ENCODE peak calls at places on chromosomes 5 and 9, in ten cellular contexts. H, G, W, D, Z, S, F, M, I and A are unnamed samples.

GRCh38 chr9:129149442-129149841 is 28.6 kb downstream of the IER5L start:
- DNase-seq in M (no peak), G (no peak), S (no peak), F (no peak), D (no peak), Z (no peak), I (no peak), H (no peak), W (no peak), A (no peak)

GRCh38 chr5:26388946-26389345 is 649.4 kb downstream of the CDH9 start:
- DNase-seq in I (no peak), F (no peak), M (no peak), W (no peak), S (no peak), G (no peak), Z (no peak), H (no peak), D (no peak), A (no peak)

GRCh38 chr5:78698218-78698751 is 49.7 kb upstream of the LHFPL2 start:
- DNase-seq in S (no peak), F (peak; percentile 54), D (no peak), I (no peak), Z (no peak), M (no peak), H (peak; percentile 46), G (no peak), W (no peak), A (no peak)

GRCh38 chr9:135898634-135899407 is 8.5 kb downstream of the CAMSAP1 start:
- DNase-seq in H (no peak), D (no peak), W (no peak), G (no peak), Z (no peak), S (peak; percentile 32), M (no peak), F (no peak), I (no peak), A (no peak)

GRCh38 chr5:153476767-153477166 is 13.7 kb upstream of the GRIA1 start:
- DNase-seq in I (no peak), H (no peak), F (no peak), M (no peak), S (no peak), Z (no peak), W (no peak), D (peak; percentile 5), G (no peak), A (no peak)

GRCh38 chr9:28821240-28821639 is 1248.0 kb upstream of the C9orf72 start:
- DNase-seq in I (no peak), F (no peak), M (no peak), H (no peak), Z (no peak), W (no peak), S (no peak), D (no peak), G (no peak), A (no peak)

GRCh38 chr9:68827833-68828744 is 123.0 kb downstream of the PIP5K1B start:
- DNase-seq in I (no peak), S (no peak), M (no peak), H (no peak), D (no peak), W (no peak), G (no peak), F (no peak), Z (no peak), A (no peak)

GRCh38 chr5:75202935-75203334 is 33.7 kb downstream of the ANKRD31 start:
- DNase-seq in D (no peak), F (no peak), H (no peak), G (no peak), M (no peak), Z (no peak), W (no peak), I (no peak), S (no peak), A (no peak)

GRCh38 chr5:1181451-1182359 is 19.7 kb upstream of the SLC6A19 start:
- DNase-seq in Z (peak; percentile 93), G (no peak), I (no peak), W (no peak), D (no peak), H (no peak), S (no peak), M (no peak), F (no peak), A (peak; percentile 53)

GRCh38 chr5:147466581-147466980 is 43.3 kb downstream of the DPYSL3 start:
- DNase-seq in H (no peak), S (no peak), D (no peak), I (no peak), Z (no peak), W (no peak), G (no peak), F (no peak), M (no peak), A (no peak)

GRCh38 chr9:15936316-15936869 is 383.6 kb downstream of the CCDC171 start:
- DNase-seq in G (no peak), W (no peak), F (no peak), I (no peak), M (no peak), Z (no peak), S (no peak), H (peak; percentile 25), D (no peak), A (no peak)

GRCh38 chr9:81823672-81824554 is 104.3 kb upstream of the SPATA31D4 start:
- DNase-seq in S (no peak), D (no peak), H (no peak), Z (no peak), W (no peak), F (no peak), I (no peak), M (no peak), G (no peak), A (no peak)

GRCh38 chr5:108642170-108642906 is 105.4 kb upstream of the FER start:
- DNase-seq in H (peak; percentile 61), D (peak; percentile 65), W (peak; percentile 38), F (peak; percentile 26), M (no peak), S (no peak), G (peak; percentile 18), Z (peak; percentile 55), I (peak; percentile 77), A (peak; percentile 58)

GRCh38 chr5:372911-373709 is 51.6 kb downstream of the AHRR start:
- DNase-seq in G (peak; percentile 4), D (no peak), H (no peak), Z (no peak), I (peak; percentile 93), M (peak; percentile 81), W (peak; percentile 38), F (peak; percentile 16), S (peak; percentile 75), A (no peak)

GRCh38 chr9:4334439-4334838 is 34.6 kb upstream of the GLIS3 start:
- DNase-seq in D (peak; percentile 79), W (peak; percentile 83), M (no peak), I (no peak), S (no peak), G (peak; percentile 51), F (peak; percentile 85), Z (peak; percentile 80), H (peak; percentile 32), A (peak; percentile 42)

GRCh38 chr9:120926397-120926928 is at the start of gene TRAF1:
- DNase-seq in G (no peak), H (no peak), D (peak; percentile 21), S (no peak), M (no peak), F (no peak), I (peak; percentile 75), Z (no peak), W (no peak), A (no peak)

GRCh38 chr5:149782018-149782899 is 52.1 kb downstream of the PPARGC1B start:
- DNase-seq in D (no peak), Z (no peak), H (peak; percentile 68), I (peak; percentile 24), F (no peak), W (no peak), S (no peak), M (no peak), G (no peak), A (peak; percentile 62)

GRCh38 chr5:143554918-143555477 is 151.5 kb upstream of the NR3C1 start:
- DNase-seq in M (no peak), G (no peak), S (no peak), D (peak; percentile 79), I (peak; percentile 79), H (no peak), W (no peak), Z (no peak), F (no peak), A (no peak)

GRCh38 chr5:149549461-149550266 is 1.6 kb downstream of the CSNK1A1 start:
- DNase-seq in Z (no peak), H (no peak), I (peak; percentile 51), F (no peak), S (peak; percentile 73), D (peak; percentile 55), M (no peak), W (peak; percentile 44), G (no peak), A (peak; percentile 58)

GRCh38 chr9:15509931-15510788 is 610 bp downstream of the PSIP1 start:
- DNase-seq in S (no peak), F (no peak), D (peak; percentile 20), I (peak; percentile 74), M (no peak), H (peak; percentile 35), Z (peak; percentile 64), G (peak; percentile 39), W (peak; percentile 33), A (peak; percentile 47)

GRCh38 chr5:54624671-54625583 is 107.4 kb downstream of the SNX18 start:
- DNase-seq in G (no peak), W (no peak), M (no peak), D (no peak), H (no peak), S (no peak), I (peak; percentile 85), F (no peak), Z (no peak), A (no peak)

GRCh38 chr9:8660383-8660782 is 860.8 kb upstream of the DMAC1 start:
- DNase-seq in Z (peak; percentile 81), W (peak; percentile 49), D (no peak), H (peak; percentile 59), G (peak; percentile 18), S (no peak), I (peak; percentile 76), F (peak; percentile 18), M (no peak), A (peak; percentile 45)
- H3K4me3 ChIP-seq in Z (peak overlapping the region; percentile 27), W (no peak overlapping the region), D (no peak overlapping the region), H (no peak overlapping the region), G (no peak overlapping the region), S (no peak overlapping the region), I (no peak overlapping the region), F (no peak overlapping the region), M (no peak overlapping the region), A (no peak overlapping the region)

GRCh38 chr5:151108566-151108965 is 27.7 kb upstream of the TNIP1 start:
- DNase-seq in W (no peak), D (no peak), M (no peak), H (peak; percentile 44), I (no peak), G (no peak), S (no peak), Z (peak; percentile 79), F (no peak), A (no peak)
- TF ChIP-seq POLR2A in W (no peak), D (no peak), M (no peak), H (no peak), I (no peak), G (no peak), S (no peak), Z (no peak), F (no peak), A (no peak)

GRCh38 chr5:168946363-168946762 is 354.6 kb downstream of the SLIT3 start:
- DNase-seq in Z (no peak), F (no peak), D (no peak), W (no peak), I (peak; percentile 25), G (no peak), H (no peak), M (no peak), S (no peak), A (no peak)
- TF ChIP-seq CTCF in Z (no peak), F (no peak), D (no peak), W (no peak), I (no peak), G (no peak), H (peak; percentile 12), M (no peak), S (no peak), A (no peak)

GRCh38 chr5:120388016-120388781 is 75.9 kb upstream of the PRR16 start:
- DNase-seq in Z (no peak), S (no peak), W (no peak), D (no peak), G (no peak), I (peak; percentile 89), M (no peak), H (no peak), F (no peak), A (no peak)
- H3K4me3 ChIP-seq in Z (no peak overlapping the region), S (no peak overlapping the region), W (no peak overlapping the region), D (no peak overlapping the region), G (no peak overlapping the region), I (no peak overlapping the region), M (no peak overlapping the region), H (no peak overlapping the region), F (no peak overlapping the region), A (no peak overlapping the region)